ENCODE peak calls at places on chromosomes 11 and 22, in five cellular contexts. G is body of pancreas, K is HCT116, L is mammary epithelial cell, U is IMR-90. Z is an unnamed sample.

GRCh38 chr11:110077318-110077717 is 15.9 kb upstream of the ZC3H12C start:
- DNase-seq in G (no peak), K (no peak), L (no peak), U (no peak), Z (no peak)

GRCh38 chr22:41301085-41302015 is at the start of gene ZC3H7B:
- DNase-seq in G (peak), K (no peak), L (peak), U (peak), Z (peak)

GRCh38 chr11:113242767-113243397 is 71.5 kb upstream of the TTC12 start:
- DNase-seq in G (no peak), K (no peak), L (peak), U (peak), Z (peak)

GRCh38 chr11:9754041-9754471 is 90.2 kb downstream of the SWAP70 start:
- DNase-seq in G (no peak), K (no peak), L (peak), U (no peak), Z (peak)

GRCh38 chr11:12128191-12128841 is 17.9 kb downstream of the MICAL2 start:
- DNase-seq in G (no peak), K (no peak), L (no peak), U (no peak), Z (no peak)

GRCh38 chr11:66749091-66749490 is 20.1 kb upstream of the SPTBN2 start:
- DNase-seq in G (no peak), K (no peak), L (peak), U (no peak), Z (no peak)

GRCh38 chr22:27405672-27406388 is 395.7 kb downstream of the MN1 start:
- DNase-seq in G (peak), K (peak), L (peak), U (peak), Z (peak)

GRCh38 chr11:58958500-58958899 is 19.2 kb downstream of the GLYATL1 start:
- DNase-seq in G (peak), K (peak), L (no peak), U (no peak), Z (peak)

GRCh38 chr11:12372111-12372510 is 5.3 kb upstream of the PARVA start:
- DNase-seq in G (no peak), K (no peak), L (no peak), U (no peak), Z (no peak)

GRCh38 chr22:47296405-47297260 is 534.2 kb downstream of the TBC1D22A start:
- DNase-seq in G (no peak), K (no peak), L (no peak), U (no peak), Z (no peak)

GRCh38 chr22:29344137-29344536 is 28.6 kb upstream of the RASL10A start:
- DNase-seq in G (peak), K (peak), L (peak), U (peak), Z (peak)

GRCh38 chr22:39029227-39029626 is 8.3 kb downstream of the APOBEC3D start:
- DNase-seq in G (no peak), K (no peak), L (no peak), U (no peak), Z (no peak)

DNA sequence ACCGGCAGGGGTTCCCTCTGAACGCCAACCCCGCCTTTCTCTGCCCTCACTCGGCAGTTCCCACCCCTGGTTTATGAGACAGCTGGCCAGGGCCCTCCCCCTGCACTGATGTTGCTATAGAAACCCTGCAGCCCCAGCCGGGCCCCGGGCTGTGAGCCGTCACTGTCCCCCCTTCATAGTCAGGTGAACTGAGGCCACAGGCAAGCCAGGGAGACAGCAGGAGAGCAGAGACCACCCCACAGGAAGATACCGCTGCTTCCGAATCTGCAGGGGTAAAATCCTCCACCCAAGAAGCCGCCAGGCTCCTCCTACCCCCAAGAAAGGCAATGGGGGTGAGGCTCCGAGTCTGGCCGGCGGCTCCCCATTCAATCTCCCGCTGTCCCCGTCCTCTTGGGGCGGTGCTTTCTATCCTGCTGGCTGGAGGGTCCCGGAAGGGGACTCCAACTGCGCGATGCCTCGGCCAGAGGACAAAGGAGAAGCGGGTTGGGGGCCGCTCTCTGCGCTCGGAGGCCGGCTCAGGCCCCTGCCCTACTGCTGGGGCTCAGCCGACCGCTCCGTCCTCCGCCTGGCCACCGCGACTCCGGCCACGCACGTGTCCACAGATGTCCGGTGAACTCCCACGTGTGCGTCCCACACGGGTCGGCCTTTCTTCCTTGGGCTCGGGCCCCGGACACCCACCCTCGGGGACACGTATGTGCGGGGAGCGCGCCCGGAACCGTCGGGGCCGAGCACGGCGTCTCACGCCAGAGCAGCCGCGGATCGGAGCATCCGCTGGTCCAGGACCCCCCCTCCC is 585 bp downstream of the SLC25A22 start:
- DNase-seq in G (peak), K (no peak), L (peak), U (peak), Z (peak)
- TF ChIP-seq CTCF in G (no peak), K (no peak), L (no peak), U (no peak), Z (no peak)

GRCh38 chr11:35056391-35057093 is 82.4 kb upstream of the CD44 start:
- DNase-seq in G (no peak), K (no peak), L (peak), U (peak), Z (no peak)
- TF ChIP-seq CTCF in G (no peak), K (no peak), L (no peak), U (no peak), Z (no peak)

DNA sequence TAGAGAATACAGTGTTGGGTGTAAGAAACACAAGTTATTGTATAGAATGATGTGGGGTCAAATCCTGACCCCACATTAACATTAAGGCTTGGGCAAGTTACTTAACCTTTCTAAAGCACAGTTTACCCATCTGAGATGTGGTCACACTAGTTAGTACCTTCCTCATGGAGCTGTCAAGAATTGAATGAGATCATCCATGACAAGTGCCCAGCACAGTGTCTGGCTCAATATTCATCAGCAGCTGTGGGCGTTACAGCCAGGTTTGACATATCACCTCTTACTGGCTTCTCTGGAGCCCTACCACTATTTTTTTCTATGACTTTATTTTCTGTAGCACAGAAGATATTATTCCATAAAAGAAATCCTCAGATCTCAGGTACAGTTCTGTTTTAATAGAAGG is 57.2 kb downstream of the SC5D start:
- DNase-seq in G (no peak), K (no peak), L (no peak), U (no peak), Z (no peak)
- TF ChIP-seq CTCF in G (no peak), K (no peak), L (no peak), U (no peak), Z (no peak)

DNA sequence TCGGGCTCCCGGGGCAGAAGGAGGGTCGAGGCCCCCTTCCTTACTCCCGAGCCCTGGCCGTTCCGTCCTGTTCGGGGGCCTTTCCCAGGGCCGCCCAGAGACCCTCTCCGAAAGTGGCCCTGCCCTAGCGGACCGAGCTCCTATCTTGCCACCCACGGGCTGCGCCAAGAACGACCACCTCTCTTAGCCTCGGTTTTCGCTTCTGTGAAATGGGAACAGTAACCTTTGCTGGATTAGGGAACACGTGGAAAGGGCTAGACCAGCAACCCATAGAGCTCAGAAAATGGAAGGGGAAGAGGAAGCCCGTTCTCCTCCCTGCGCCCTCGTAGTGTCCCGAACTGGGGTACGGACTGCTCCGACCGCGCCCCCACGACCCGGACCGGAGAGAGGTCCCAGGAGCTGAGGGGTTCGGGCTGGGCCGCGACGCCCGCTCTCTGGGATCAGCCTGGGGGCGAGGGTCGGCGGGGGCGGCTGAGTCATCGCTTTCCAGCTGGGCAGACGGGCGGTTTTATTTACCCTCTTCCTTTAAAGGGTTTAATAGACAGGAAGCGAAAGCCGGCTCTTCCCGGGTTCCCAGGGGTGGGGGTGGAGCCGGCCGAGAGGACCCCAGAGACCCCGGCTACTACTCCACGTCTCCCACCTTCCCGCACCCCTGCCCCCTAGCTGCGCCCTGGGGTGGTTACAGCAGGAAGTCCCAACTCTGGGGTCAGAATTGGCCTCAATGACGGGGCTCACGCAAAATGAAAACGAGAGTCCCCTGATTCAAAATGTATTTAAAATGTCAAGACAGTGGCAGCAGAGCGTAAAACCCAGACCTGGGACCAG is 872 bp upstream of the PHLDA2 start:
- DNase-seq in G (peak), K (peak), L (peak), U (peak), Z (peak)
- TF ChIP-seq CTCF in G (no peak), K (no peak), L (no peak), U (peak), Z (no peak)

DNA sequence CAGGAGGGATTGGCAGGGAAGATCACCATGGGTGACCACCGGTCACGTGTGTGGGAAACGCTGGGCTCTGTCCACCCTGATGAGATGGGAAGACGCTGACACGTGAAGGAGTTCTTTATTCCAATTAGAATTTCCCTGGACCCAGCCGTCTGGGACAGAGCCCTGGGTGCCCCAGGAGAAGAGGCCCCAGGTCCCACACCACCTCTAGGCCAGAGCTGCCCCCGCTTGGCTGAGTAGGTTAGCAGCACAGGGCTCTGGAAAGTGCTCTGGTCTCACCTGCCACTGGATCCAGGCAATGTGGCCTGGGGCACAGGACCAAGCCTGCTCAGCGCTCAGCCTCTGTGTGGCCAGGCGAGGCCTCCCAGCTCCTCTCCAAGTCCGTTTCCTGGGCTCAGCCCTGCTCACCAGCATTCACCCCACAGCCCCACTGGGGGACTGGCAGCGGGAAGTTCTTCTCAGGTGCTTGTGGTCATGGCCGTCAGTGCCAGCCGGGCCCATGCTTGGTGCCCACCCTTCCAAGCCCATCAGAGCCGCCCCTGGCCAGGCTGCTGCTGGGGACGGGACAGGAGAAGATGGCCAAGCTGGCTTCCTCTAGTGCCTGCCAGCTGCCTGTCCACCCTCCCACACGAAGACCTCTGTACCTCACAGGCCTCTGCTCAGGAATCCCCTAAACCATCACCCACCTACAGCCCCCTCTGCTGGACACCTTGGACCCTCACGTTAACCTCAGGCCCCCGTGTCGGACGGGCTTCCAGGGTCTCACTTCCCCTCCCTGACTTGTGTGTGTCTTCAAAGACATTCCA is 62.5 kb upstream of the FGF3 start:
- DNase-seq in G (no peak), K (no peak), L (no peak), U (no peak), Z (no peak)
- TF ChIP-seq CTCF in G (no peak), K (no peak), L (no peak), U (no peak), Z (no peak)

GRCh38 chr22:48592488-48592887 is 1235.2 kb downstream of the BRD1 start:
- DNase-seq in G (no peak), K (no peak), L (no peak), U (no peak), Z (no peak)
- TF ChIP-seq CTCF in G (no peak), K (no peak), L (no peak), U (no peak), Z (no peak)

GRCh38 chr11:64305691-64306562 is 603 bp downstream of the ESRRA start:
- DNase-seq in G (peak), K (peak), L (peak), U (peak), Z (no peak)
- TF ChIP-seq CTCF in G (peak), K (no peak), L (peak), U (peak), Z (peak)

DNA sequence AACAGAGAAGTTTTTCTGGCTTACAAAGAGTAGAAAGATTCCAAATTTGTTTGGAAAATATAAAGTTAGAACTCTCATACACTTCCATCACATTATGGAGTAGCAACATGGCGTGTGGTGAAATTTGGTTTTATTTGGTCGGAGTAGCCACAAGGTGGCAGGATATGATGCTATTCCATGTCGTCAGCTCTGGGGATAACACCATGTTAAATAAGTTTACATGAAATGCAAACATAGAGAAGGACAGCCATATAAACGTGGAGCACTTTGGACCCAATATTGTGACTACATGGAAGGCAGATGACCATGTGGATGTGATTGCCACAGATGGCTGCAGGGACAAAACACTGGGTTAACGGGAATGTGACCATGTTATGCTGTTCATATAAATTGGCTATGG is 21.1 kb downstream of the OR5M11 start:
- DNase-seq in G (no peak), K (no peak), L (no peak), U (no peak), Z (no peak)
- TF ChIP-seq CTCF in G (no peak), K (no peak), L (no peak), U (no peak), Z (no peak)

Z was measured in foreskin fibroblast.